ENCODE peak calls at places on chromosomes 3 and 15, in eight cellular contexts. D, L, G, K, E, C, J and X are unnamed samples.

GRCh38 chr3:172836390-172836997 is 86.0 kb downstream of the ECT2 start:
- DNase-seq in D (peak; percentile 83), L (no peak), G (no peak), K (no peak), E (peak; percentile 41), C (no peak), J (peak; percentile 32), X (peak; percentile 61)

GRCh38 chr3:186909078-186909853 is 21.1 kb upstream of the ST6GAL1 start:
- DNase-seq in D (peak; percentile 58), L (no peak), G (no peak), K (no peak), E (peak; percentile 79), C (no peak), J (no peak), X (no peak)

GRCh38 chr15:60592386-60593339 is 113.7 kb upstream of the ICE2 start:
- DNase-seq in D (peak; percentile 68), L (peak; percentile 92), G (peak; percentile 98), K (no peak), E (peak; percentile 93), C (peak; percentile 85), J (no peak), X (peak; percentile 63)

GRCh38 chr3:115960799-115961198 is 337.5 kb downstream of the GAP43 start:
- DNase-seq in D (no peak), L (no peak), G (no peak), K (no peak), E (peak; percentile 27), C (no peak), J (no peak), X (no peak)

GRCh38 chr3:39166134-39166710 is 12.8 kb upstream of the CSRNP1 start:
- DNase-seq in D (peak; percentile 90), L (no peak), G (no peak), K (no peak), E (no peak), C (no peak), J (no peak), X (peak; percentile 93)

GRCh38 chr15:34818531-34818930 is 23.2 kb upstream of the ACTC1 start:
- DNase-seq in D (no peak), L (no peak), G (no peak), K (no peak), E (no peak), C (no peak), J (no peak), X (no peak)

GRCh38 chr3:122322095-122323075 is 2.7 kb upstream of the CSTA start:
- DNase-seq in D (no peak), L (no peak), G (no peak), K (no peak), E (peak; percentile 78), C (no peak), J (no peak), X (no peak)

GRCh38 chr15:61038910-61039309 is 190.2 kb downstream of the RORA start:
- DNase-seq in D (peak; percentile 45), L (no peak), G (no peak), K (no peak), E (no peak), C (no peak), J (no peak), X (peak; percentile 28)

GRCh38 chr3:65400893-65401292 is 637.8 kb downstream of the MAGI1 start:
- DNase-seq in D (no peak), L (no peak), G (no peak), K (no peak), E (no peak), C (no peak), J (no peak), X (no peak)

GRCh38 chr3:195896361-195897080 is 11.8 kb downstream of the TNK2 start:
- DNase-seq in D (peak; percentile 75), L (no peak), G (no peak), K (no peak), E (no peak), C (peak; percentile 73), J (no peak), X (peak; percentile 70)

GRCh38 chr3:44883999-44884431 is 9.6 kb downstream of the TGM4 start:
- DNase-seq in D (peak; percentile 97), L (peak; percentile 91), G (no peak), K (peak; percentile 77), E (no peak), C (no peak), J (peak; percentile 35), X (peak; percentile 99)

GRCh38 chr3:60322334-60322856 is 928.9 kb downstream of the FHIT start:
- DNase-seq in D (no peak), L (no peak), G (no peak), K (no peak), E (no peak), C (no peak), J (no peak), X (no peak)

GRCh38 chr3:149266733-149267132 is 45.1 kb upstream of the CP start:
- DNase-seq in D (no peak), L (no peak), G (no peak), K (no peak), E (no peak), C (no peak), J (no peak), X (peak; percentile 51)

GRCh38 chr15:100602822-100603393 is 519 bp downstream of the ASB7 start:
- DNase-seq in D (peak; percentile 60), L (peak; percentile 83), G (no peak), K (no peak), E (peak; percentile 83), C (no peak), J (no peak), X (no peak)

GRCh38 chr15:60477991-60478632 is 830 bp downstream of the ICE2 start:
- DNase-seq in D (peak; percentile 44), L (no peak), G (no peak), K (no peak), E (peak; percentile 31), C (no peak), J (no peak), X (peak; percentile 41)

GRCh38 chr15:31442203-31443090 is 115.8 kb downstream of the KLF13 start:
- DNase-seq in D (peak; percentile 93), L (peak; percentile 68), G (peak; percentile 90), K (peak; percentile 78), E (peak; percentile 57), C (no peak), J (no peak), X (peak; percentile 98)

GRCh38 chr15:23436421-23436820 is 10.6 kb downstream of the GOLGA6L2 start:
- DNase-seq in D (no peak), L (no peak), G (no peak), K (no peak), E (no peak), C (peak; percentile 55), J (no peak), X (no peak)

GRCh38 chr3:8767667-8768363 is 1.6 kb downstream of the OXTR start:
- DNase-seq in D (peak; percentile 47), L (no peak), G (no peak), K (no peak), E (peak; percentile 83), C (no peak), J (no peak), X (no peak)

GRCh38 chr15:32735948-32736347 is 18.1 kb downstream of the GREM1 start:
- DNase-seq in D (no peak), L (no peak), G (no peak), K (no peak), E (no peak), C (no peak), J (no peak), X (no peak)

GRCh38 chr15:32738677-32739076 is 20.9 kb downstream of the GREM1 start:
- DNase-seq in D (no peak), L (no peak), G (no peak), K (no peak), E (no peak), C (no peak), J (no peak), X (no peak)

GRCh38 chr15:32737246-32737757 is 19.5 kb downstream of the GREM1 start:
- DNase-seq in D (no peak), L (no peak), G (no peak), K (no peak), E (no peak), C (no peak), J (no peak), X (no peak)

GRCh38 chr15:32739522-32739921 is 21.7 kb downstream of the GREM1 start:
- DNase-seq in D (no peak), L (no peak), G (no peak), K (no peak), E (no peak), C (no peak), J (no peak), X (no peak)

DNA sequence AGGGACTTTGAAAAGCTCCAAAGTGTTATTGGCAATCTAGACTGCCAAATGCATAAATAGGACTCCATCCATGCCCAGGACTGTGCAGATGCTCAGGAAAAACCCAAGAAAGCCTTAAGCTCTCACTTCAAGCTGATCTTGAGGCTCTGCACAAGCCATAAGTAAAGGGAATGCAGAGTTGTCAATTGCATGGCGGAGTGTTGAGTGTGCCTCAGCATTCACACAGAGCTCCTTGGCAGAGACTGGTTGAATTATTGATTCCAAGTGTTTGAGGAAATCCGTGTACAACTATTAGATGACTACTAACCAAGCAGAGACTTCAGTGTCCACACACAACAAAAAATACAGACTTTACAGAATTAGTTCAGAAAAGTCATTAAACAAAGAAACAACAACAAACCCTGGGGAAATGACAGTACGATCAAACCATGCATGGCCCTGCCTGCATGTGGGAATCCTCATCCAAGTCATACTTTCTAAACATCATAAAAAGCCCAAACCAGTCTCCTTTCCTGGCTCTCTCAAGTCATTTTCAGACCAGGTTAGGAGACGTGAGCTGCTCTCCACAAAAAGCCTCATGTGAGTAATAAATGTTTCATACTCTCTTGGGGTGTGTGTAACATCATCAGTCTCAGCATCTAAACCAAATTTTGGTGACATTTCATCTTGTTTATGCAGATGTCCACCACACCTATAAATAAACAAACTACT is 18.7 kb downstream of the GREM1 start:
- DNase-seq in D (no peak), L (no peak), G (no peak), K (no peak), E (no peak), C (no peak), J (no peak), X (no peak)
- TF ChIP-seq CTCF in D (no peak), L (no peak), G (no peak), K (no peak), E (no peak), C (no peak), J (no peak), X (no peak)

GRCh38 chr3:128307029-128307633 is 153.8 kb downstream of the EEFSEC start:
- DNase-seq in D (peak; percentile 4), L (no peak), G (no peak), K (no peak), E (no peak), C (peak; percentile 47), J (no peak), X (no peak)
- H3K4me3 ChIP-seq in D (no peak overlapping the region), L (no peak overlapping the region), G (no peak overlapping the region), K (no peak overlapping the region), E (no peak overlapping the region), C (no peak overlapping the region), J (no peak overlapping the region), X (no peak overlapping the region)

GRCh38 chr15:63803106-63803886 is 30.5 kb downstream of the HERC1 start:
- DNase-seq in D (no peak), L (no peak), G (no peak), K (no peak), E (no peak), C (no peak), J (no peak), X (no peak)
- TF ChIP-seq CTCF in D (no peak), L (no peak), G (no peak), K (no peak), E (no peak), C (no peak), J (no peak), X (no peak)

DNA sequence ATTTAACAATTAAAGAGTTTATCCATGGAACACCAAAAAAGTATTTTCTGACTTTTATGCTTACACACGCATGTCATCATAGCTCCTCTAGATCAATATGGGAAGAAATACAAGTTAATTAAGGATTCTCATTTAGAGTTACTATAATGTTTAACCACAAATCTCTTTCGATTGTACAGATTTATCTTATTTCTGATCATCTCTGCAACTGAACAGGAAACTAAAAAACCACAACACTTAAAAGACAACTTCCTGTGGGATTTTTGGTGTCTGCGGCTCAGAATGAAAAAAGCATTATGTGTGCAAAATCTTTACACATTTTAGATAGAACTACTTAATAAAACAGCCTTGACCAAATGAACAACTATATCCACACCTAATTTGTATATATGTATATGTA is 2.9 kb upstream of the TJP1 start:
- DNase-seq in D (peak; percentile 55), L (no peak), G (no peak), K (no peak), E (peak; percentile 46), C (no peak), J (no peak), X (no peak)
- H3K4me3 ChIP-seq in D (no peak overlapping the region), L (no peak overlapping the region), G (no peak overlapping the region), K (no peak overlapping the region), E (no peak overlapping the region), C (no peak overlapping the region), J (no peak overlapping the region), X (no peak overlapping the region)